ENCODE peak calls at places on chromosomes 4 and X, in six cellular contexts. Z is ovary, R is GM06990, N is BJ, C is thyroid gland, L is WERI-Rb-1. Q is an unnamed sample. For H3K36me3, the result is how much of the 10 kb centered on the place peaks cover.

GRCh38 chr4:110808371-110808878 is 185.5 kb upstream of the PITX2 start:
- DNase-seq in Z (no peak), R (no peak), N (no peak), C (no peak), L (no peak), Q (no peak)

GRCh38 chr4:152115794-152116193 is 355.0 kb upstream of the GATB start:
- DNase-seq in Z (no peak), R (no peak), N (no peak), C (no peak), L (no peak), Q (no peak)

GRCh38 chrX:40423299-40423698 is 157.5 kb upstream of the ATP6AP2 start:
- DNase-seq in Z (no peak), R (no peak), N (no peak), C (peak), L (no peak), Q (no peak)

GRCh38 chr4:147799986-147800555 is 68.2 kb downstream of the ARHGAP10 start:
- DNase-seq in Z (no peak), R (peak), N (no peak), C (no peak), L (no peak), Q (no peak)

GRCh38 chrX:11756354-11757318 is 1.4 kb upstream of the MSL3 start:
- DNase-seq in Z (no peak), R (no peak), N (no peak), C (no peak), L (no peak), Q (no peak)

GRCh38 chr4:111855308-111855707 is 289.9 kb upstream of the FAM241A start:
- DNase-seq in Z (no peak), R (no peak), N (no peak), C (no peak), L (no peak), Q (no peak)

GRCh38 chr4:160021870-160022269 is 919.0 kb downstream of the RAPGEF2 start:
- DNase-seq in Z (no peak), R (no peak), N (no peak), C (no peak), L (no peak), Q (no peak)

GRCh38 chr4:39931441-39931901 is 46.2 kb downstream of the PDS5A start:
- DNase-seq in Z (no peak), R (no peak), N (no peak), C (peak), L (no peak), Q (no peak)

GRCh38 chr4:139774759-139775487 is 109.3 kb downstream of the MGST2 start:
- DNase-seq in Z (no peak), R (no peak), N (no peak), C (no peak), L (no peak), Q (no peak)

GRCh38 chr4:114264877-114265291 is 285.4 kb upstream of the ARSJ start:
- DNase-seq in Z (no peak), R (no peak), N (no peak), C (no peak), L (no peak), Q (no peak)

GRCh38 chrX:66553973-66554372 is 84.9 kb downstream of the EDA2R start:
- DNase-seq in Z (no peak), R (no peak), N (no peak), C (no peak), L (no peak), Q (no peak)

GRCh38 chrX:43676960-43677582 is 21.0 kb downstream of the MAOA start:
- DNase-seq in Z (no peak), R (no peak), N (no peak), C (peak), L (no peak), Q (peak)

GRCh38 chrX:114619874-114620273 is 36.0 kb downstream of the HTR2C start:
- DNase-seq in Z (no peak), R (no peak), N (no peak), C (no peak), L (no peak), Q (no peak)

GRCh38 chrX:46294234-46294633 is 251.0 kb downstream of the ZNF674 start:
- DNase-seq in Z (no peak), R (no peak), N (peak), C (no peak), L (no peak), Q (no peak)

GRCh38 chr4:38860788-38861424 is 4.3 kb upstream of the TLR6 start:
- DNase-seq in Z (no peak), R (peak), N (no peak), C (peak), L (peak), Q (peak)

GRCh38 chr4:99722006-99722405 is 64.4 kb upstream of the C4orf54 start:
- DNase-seq in Z (no peak), R (no peak), N (no peak), C (no peak), L (no peak), Q (no peak)

GRCh38 chrX:12010436-12010835 is 127.8 kb upstream of the FRMPD4 start:
- DNase-seq in Z (no peak), R (no peak), N (no peak), C (no peak), L (no peak), Q (no peak)

GRCh38 chr4:114281561-114281960 is 302.1 kb upstream of the ARSJ start:
- DNase-seq in Z (no peak), R (no peak), N (peak), C (no peak), L (no peak), Q (no peak)

GRCh38 chr4:105306158-105306781 is 159.6 kb downstream of the TET2 start:
- DNase-seq in Z (no peak), R (peak), N (no peak), C (no peak), L (no peak), Q (no peak)

GRCh38 chr4:71694946-71695345 is 88.9 kb downstream of the GC start:
- DNase-seq in Z (no peak), R (no peak), N (no peak), C (no peak), L (no peak), Q (no peak)

GRCh38 chrX:50905334-50905733 is 5.2 kb upstream of the BMP15 start:
- DNase-seq in Z (no peak), R (no peak), N (no peak), C (no peak), L (no peak), Q (no peak)

GRCh38 chrX:50903387-50904027 is 7.0 kb upstream of the BMP15 start:
- DNase-seq in Z (no peak), R (no peak), N (no peak), C (peak), L (peak), Q (peak)
- H3K4me3 ChIP-seq in Z (no peak), R (no peak), N (no peak), C (no peak), L (no peak), Q (no peak)

DNA sequence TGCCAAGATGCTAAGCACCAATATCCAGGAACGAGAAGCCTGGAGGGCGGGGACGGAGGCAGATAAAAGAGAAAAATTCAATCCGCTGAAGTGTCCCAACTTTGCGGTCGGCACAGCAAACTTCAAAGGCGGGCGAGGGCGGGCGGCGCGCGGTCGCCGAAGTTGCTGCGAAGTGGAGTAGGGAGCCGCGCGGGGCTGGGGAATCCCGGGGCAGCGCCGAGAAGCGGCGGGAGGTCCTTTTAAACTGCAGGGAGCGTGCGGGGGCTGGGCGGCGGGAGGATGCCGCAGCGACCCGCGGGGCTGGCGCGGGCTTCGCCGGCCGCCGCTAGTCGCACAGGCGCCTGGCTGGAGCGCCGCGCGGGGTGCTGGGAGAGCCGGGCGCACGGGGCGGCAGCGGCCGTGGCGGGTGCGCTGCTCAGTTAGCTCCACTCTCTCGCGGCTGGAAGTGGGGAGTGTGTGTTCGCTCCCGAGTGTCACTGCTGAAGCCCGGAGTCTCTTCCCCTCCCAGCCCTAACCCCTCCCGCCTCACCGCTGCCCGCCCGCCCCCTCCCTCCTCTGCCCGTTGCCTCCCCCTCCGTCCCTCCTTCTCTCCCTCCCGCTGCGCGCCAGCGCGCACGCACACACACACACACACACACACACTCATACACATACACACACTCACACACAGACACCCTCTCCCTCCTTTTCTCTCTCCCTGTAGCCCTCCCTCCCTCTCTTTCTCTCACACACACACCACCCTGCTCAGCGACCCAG is at the start of gene NDNF:
- DNase-seq in Z (peak), R (peak), N (no peak), C (peak), L (peak), Q (peak)
- TF ChIP-seq CTCF in Z (no peak), R (no peak), N (no peak), C (no peak), L (no peak), Q (no peak)

DNA sequence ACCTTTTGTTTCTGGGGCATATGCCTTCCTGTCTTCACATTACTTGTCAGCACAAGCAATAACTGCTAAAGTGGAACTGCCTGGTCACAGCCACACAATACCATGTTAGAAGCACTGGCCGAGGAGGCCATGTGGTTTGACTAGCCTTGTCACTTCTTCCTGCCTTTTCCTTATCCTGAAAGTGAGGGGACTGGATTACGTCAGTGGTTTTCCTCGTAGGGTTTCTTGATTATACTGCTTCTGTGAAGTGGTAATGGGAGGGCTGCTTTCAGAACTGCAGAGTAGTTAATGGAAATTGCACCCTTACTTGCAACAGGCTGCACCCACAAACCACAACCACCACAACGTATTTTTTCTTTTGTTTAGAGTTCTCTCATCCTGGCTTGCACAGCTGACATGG is 26.6 kb downstream of the ZRSR2 start:
- DNase-seq in Z (no peak), R (no peak), N (no peak), C (no peak), L (no peak), Q (no peak)
- H3K36me3 ChIP-seq in Z (under half), R (under half), N (under half), C (under half), L (half or more), Q (under half)

GRCh38 chr4:15653864-15654391 is 1.2 kb downstream of the FBXL5 start:
- DNase-seq in Z (no peak), R (no peak), N (no peak), C (no peak), L (no peak), Q (no peak)
- H3K4me3 ChIP-seq in Z (peak), R (peak), N (peak), C (peak), L (peak), Q (peak)

DNA sequence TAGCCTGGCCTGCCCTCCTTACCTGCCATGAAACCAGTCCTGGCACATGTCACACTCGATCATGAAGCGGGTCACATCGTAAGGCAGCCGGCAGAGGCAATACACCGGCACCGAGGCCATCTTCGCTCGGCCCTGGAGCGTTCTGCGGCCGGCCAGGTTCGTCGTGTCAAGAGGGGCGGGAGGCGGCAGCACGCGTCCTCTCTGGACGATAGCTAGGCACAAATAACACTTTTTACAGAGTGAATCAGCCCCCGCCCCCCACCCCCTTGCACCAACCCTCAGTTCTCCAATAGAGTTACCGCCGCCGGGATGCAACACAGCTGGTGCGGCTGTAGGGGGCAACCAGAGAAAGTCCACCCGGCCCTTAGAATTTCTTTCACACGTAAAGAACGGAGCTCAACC is 1.7 kb downstream of the PHF8 start:
- DNase-seq in Z (peak), R (peak), N (no peak), C (peak), L (peak), Q (peak)
- TF ChIP-seq CTCF in Z (no peak), R (peak), N (peak), C (no peak), L (peak), Q (no peak)

GRCh38 chr4:77062856-77063255 is 12.9 kb downstream of the CCNI start:
- DNase-seq in Z (no peak), R (no peak), N (no peak), C (no peak), L (no peak), Q (no peak)

GRCh38 chr4:77065382-77065781 is 10.4 kb downstream of the CCNI start:
- DNase-seq in Z (no peak), R (no peak), N (no peak), C (no peak), L (no peak), Q (no peak)
- H3K36me3 ChIP-seq in Z (under half), R (under half), N (under half), C (under half), L (half or more), Q (under half)

GRCh38 chrX:100645106-100645505 is 1.1 kb downstream of the SRPX2 start:
- DNase-seq in Z (no peak), R (no peak), N (no peak), C (no peak), L (no peak), Q (no peak)
- H3K4me3 ChIP-seq in Z (no peak), R (no peak), N (peak), C (no peak), L (no peak), Q (no peak)

GRCh38 chr4:54566608-54567007 is 91.1 kb upstream of the KIT start:
- DNase-seq in Z (no peak), R (no peak), N (no peak), C (no peak), L (peak), Q (no peak)
- TF ChIP-seq CTCF in Z (no peak), R (no peak), N (no peak), C (no peak), L (no peak), Q (no peak)